ENCODE peak calls at places on chromosomes 7 and 10, in eight cellular contexts. E, W, P, A, F, V, R and O are unnamed samples.

GRCh38 chr10:91590904-91591791 is 41.7 kb downstream of the PPP1R3C start:
- DNase-seq in E (peak), W (peak), P (peak), A (peak), F (no peak), V (no peak), R (no peak), O (peak)

GRCh38 chr7:50595538-50596102 is 30.4 kb upstream of the DDC start:
- DNase-seq in E (peak), W (no peak), P (peak), A (no peak), F (no peak), V (no peak), R (peak), O (no peak)

GRCh38 chr10:43252166-43252784 is 14.6 kb downstream of the RASGEF1A start:
- DNase-seq in E (no peak), W (no peak), P (no peak), A (no peak), F (no peak), V (peak), R (no peak), O (no peak)

GRCh38 chr7:116162992-116163391 is 47.3 kb upstream of the TES start:
- DNase-seq in E (no peak), W (no peak), P (no peak), A (no peak), F (no peak), V (no peak), R (no peak), O (no peak)

GRCh38 chr7:151405588-151405987 is 4.2 kb downstream of the WDR86 start:
- DNase-seq in E (no peak), W (no peak), P (no peak), A (no peak), F (no peak), V (no peak), R (no peak), O (no peak)

GRCh38 chr7:70016044-70016770 is 417.9 kb downstream of the AUTS2 start:
- DNase-seq in E (peak), W (peak), P (peak), A (no peak), F (no peak), V (no peak), R (no peak), O (no peak)

GRCh38 chr10:107728807-107729206 is 564.3 kb upstream of the SORCS1 start:
- DNase-seq in E (no peak), W (no peak), P (peak), A (no peak), F (no peak), V (no peak), R (peak), O (no peak)

GRCh38 chr7:151338809-151339208 is 2.8 kb upstream of the NUB1 start:
- DNase-seq in E (no peak), W (no peak), P (no peak), A (no peak), F (no peak), V (no peak), R (no peak), O (no peak)

GRCh38 chr10:1375805-1376170 is 319.6 kb downstream of the WDR37 start:
- DNase-seq in E (no peak), W (no peak), P (no peak), A (no peak), F (no peak), V (no peak), R (no peak), O (no peak)

GRCh38 chr10:131980757-131981428 is 830 bp downstream of the BNIP3 start:
- DNase-seq in E (no peak), W (no peak), P (no peak), A (no peak), F (peak), V (no peak), R (no peak), O (no peak)

GRCh38 chr7:48025630-48026029 is 3.3 kb downstream of the SUN3 start:
- DNase-seq in E (no peak), W (no peak), P (peak), A (no peak), F (no peak), V (no peak), R (no peak), O (no peak)

GRCh38 chr10:48475943-48476278 is 129.0 kb downstream of the ARHGAP22 start:
- DNase-seq in E (no peak), W (no peak), P (no peak), A (no peak), F (no peak), V (no peak), R (no peak), O (no peak)

GRCh38 chr7:82469207-82469606 is 25.6 kb upstream of the CACNA2D1 start:
- DNase-seq in E (no peak), W (no peak), P (no peak), A (no peak), F (no peak), V (no peak), R (no peak), O (no peak)

GRCh38 chr10:29634105-29634504 is 666 bp downstream of the SVIL start:
- DNase-seq in E (no peak), W (no peak), P (peak), A (no peak), F (no peak), V (no peak), R (no peak), O (no peak)

GRCh38 chr10:30581779-30582380 is 47.7 kb downstream of the LYZL2 start:
- DNase-seq in E (peak), W (peak), P (peak), A (no peak), F (no peak), V (peak), R (no peak), O (no peak)

GRCh38 chr10:42969909-42970308 is 107.0 kb upstream of the RET start:
- DNase-seq in E (no peak), W (no peak), P (no peak), A (no peak), F (no peak), V (no peak), R (no peak), O (no peak)

GRCh38 chr7:21984042-21984441 is 38.3 kb upstream of the CDCA7L start:
- DNase-seq in E (no peak), W (no peak), P (no peak), A (no peak), F (no peak), V (no peak), R (no peak), O (no peak)

GRCh38 chr10:121627810-121628209 is 29.6 kb upstream of the FGFR2 start:
- DNase-seq in E (peak), W (no peak), P (peak), A (no peak), F (no peak), V (no peak), R (no peak), O (peak)

GRCh38 chr10:93752761-93753160 is 5.0 kb upstream of the LGI1 start:
- DNase-seq in E (peak), W (peak), P (peak), A (no peak), F (no peak), V (no peak), R (no peak), O (peak)

GRCh38 chr7:111873963-111874693 is 311.8 kb upstream of the IMMP2L start:
- DNase-seq in E (peak), W (no peak), P (no peak), A (no peak), F (no peak), V (no peak), R (no peak), O (no peak)

GRCh38 chr10:69451784-69452251 is 553 bp downstream of the TSPAN15 start:
- DNase-seq in E (no peak), W (no peak), P (peak), A (no peak), F (no peak), V (no peak), R (no peak), O (no peak)

GRCh38 chr10:27535312-27535711 is 31.2 kb downstream of the RAB18 start:
- DNase-seq in E (no peak), W (no peak), P (no peak), A (no peak), F (no peak), V (no peak), R (no peak), O (no peak)

GRCh38 chr10:6343321-6344010 is 140.7 kb downstream of the PFKFB3 start:
- DNase-seq in E (no peak), W (no peak), P (no peak), A (no peak), F (no peak), V (no peak), R (no peak), O (no peak)

GRCh38 chr7:43463401-43463980 is 119.4 kb upstream of the STK17A start:
- DNase-seq in E (peak), W (no peak), P (peak), A (no peak), F (no peak), V (no peak), R (no peak), O (no peak)

GRCh38 chr7:151429555-151430331 is 10.2 kb downstream of the CRYGN start:
- DNase-seq in E (peak), W (peak), P (peak), A (peak), F (no peak), V (peak), R (no peak), O (no peak)

GRCh38 chr7:155234950-155235789 is 62.5 kb upstream of the INSIG1 start:
- DNase-seq in E (peak), W (peak), P (no peak), A (no peak), F (no peak), V (no peak), R (no peak), O (no peak)

GRCh38 chr10:77244746-77245145 is 392.9 kb downstream of the KCNMA1 start:
- DNase-seq in E (no peak), W (no peak), P (no peak), A (no peak), F (no peak), V (no peak), R (no peak), O (no peak)

GRCh38 chr10:94310369-94310768 is 52.4 kb downstream of the NOC3L start:
- DNase-seq in E (no peak), W (no peak), P (no peak), A (no peak), F (no peak), V (no peak), R (no peak), O (no peak)

GRCh38 chr7:115965241-115965640 is 65.3 kb downstream of the TFEC start:
- DNase-seq in E (no peak), W (no peak), P (no peak), A (no peak), F (no peak), V (no peak), R (no peak), O (no peak)

GRCh38 chr10:62130948-62131347 is 137.7 kb downstream of the RTKN2 start:
- DNase-seq in E (peak), W (no peak), P (peak), A (no peak), F (no peak), V (no peak), R (no peak), O (peak)

GRCh38 chr10:116113721-116114501 is 159.1 kb downstream of the GFRA1 start:
- DNase-seq in E (peak), W (no peak), P (peak), A (no peak), F (no peak), V (no peak), R (no peak), O (peak)

GRCh38 chr7:74372511-74373111 is 81.1 kb upstream of the GTF2IRD1 start:
- DNase-seq in E (peak), W (no peak), P (no peak), A (no peak), F (no peak), V (no peak), R (no peak), O (no peak)

GRCh38 chr10:131172433-131172832 is 139.1 kb downstream of the TCERG1L start:
- DNase-seq in E (no peak), W (no peak), P (no peak), A (no peak), F (no peak), V (no peak), R (no peak), O (no peak)

GRCh38 chr7:7609330-7609729 is 31.2 kb upstream of the UMAD1 start:
- DNase-seq in E (no peak), W (no peak), P (no peak), A (no peak), F (no peak), V (no peak), R (no peak), O (no peak)

GRCh38 chr7:51223505-51223904 is 93.1 kb downstream of the COBL start:
- DNase-seq in E (no peak), W (no peak), P (no peak), A (no peak), F (no peak), V (no peak), R (no peak), O (no peak)

GRCh38 chr10:56871160-56871668 is 510.2 kb upstream of the ZWINT start:
- DNase-seq in E (no peak), W (no peak), P (no peak), A (no peak), F (no peak), V (no peak), R (no peak), O (no peak)

GRCh38 chr10:19683965-19684364 is 132.3 kb upstream of the PLXDC2 start:
- DNase-seq in E (no peak), W (no peak), P (no peak), A (no peak), F (no peak), V (no peak), R (no peak), O (peak)
- TF ChIP-seq CTCF in E (peak), W (no peak), P (no peak), A (no peak), F (no peak), V (no peak), R (no peak), O (peak)

GRCh38 chr10:24465899-24466615 is 257.1 kb downstream of the KIAA1217 start:
- DNase-seq in E (peak), W (peak), P (peak), A (no peak), F (peak), V (no peak), R (no peak), O (peak)
- H3K4me3 ChIP-seq in E (peak), W (peak), P (peak), A (no peak), F (no peak), V (no peak), R (no peak), O (peak)

GRCh38 chr10:128295003-128295402 is 168.8 kb upstream of the MKI67 start:
- DNase-seq in E (no peak), W (no peak), P (no peak), A (no peak), F (no peak), V (no peak), R (no peak), O (no peak)
- TF ChIP-seq CTCF in E (no peak), W (no peak), P (no peak), A (no peak), F (no peak), V (no peak), R (no peak), O (no peak)

DNA sequence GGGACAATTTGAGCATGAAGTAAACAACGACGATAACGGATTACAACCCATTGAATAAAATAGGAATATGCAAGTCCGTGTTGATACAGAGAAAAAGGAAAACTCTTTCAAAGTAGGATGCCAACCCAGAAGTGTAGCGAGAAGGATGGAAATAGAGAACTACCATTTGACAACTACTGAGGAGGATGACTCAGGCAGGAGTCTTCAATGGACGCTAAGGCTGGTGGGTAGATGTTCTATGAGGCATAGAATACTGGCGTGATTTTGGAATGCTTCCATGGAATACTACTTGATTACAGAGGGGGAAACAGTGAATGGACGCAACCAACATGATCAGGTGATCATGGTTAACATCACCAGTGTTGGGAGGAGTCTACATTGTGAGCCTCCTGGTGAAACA is 828 bp upstream of the CFAP70 start:
- DNase-seq in E (peak), W (no peak), P (no peak), A (no peak), F (no peak), V (no peak), R (no peak), O (no peak)
- H3K4me3 ChIP-seq in E (no peak), W (no peak), P (no peak), A (no peak), F (no peak), V (no peak), R (no peak), O (no peak)

GRCh38 chr10:101287922-101288638 is 58.8 kb upstream of the LBX1 start:
- DNase-seq in E (peak), W (peak), P (no peak), A (no peak), F (no peak), V (no peak), R (no peak), O (no peak)
- TF ChIP-seq CTCF in E (peak), W (no peak), P (peak), A (no peak), F (peak), V (no peak), R (no peak), O (peak)

DNA sequence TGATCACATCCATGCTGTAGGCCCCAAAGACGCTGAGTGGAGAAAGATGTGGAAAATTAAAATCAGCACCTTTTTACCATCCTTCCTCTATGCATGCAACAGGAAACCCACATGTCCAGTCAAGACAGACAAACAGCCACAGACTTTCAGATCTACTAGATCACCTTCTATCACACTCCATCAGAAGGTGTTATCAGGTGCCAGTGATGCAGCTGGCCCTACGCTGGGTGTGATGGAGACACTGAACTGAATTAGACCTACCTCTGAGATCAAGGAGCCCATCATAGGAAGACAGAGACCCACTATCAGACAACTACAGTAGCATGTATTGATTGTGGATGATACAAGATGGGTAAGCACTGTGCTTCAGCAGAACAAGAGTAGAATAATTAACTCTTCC is 15.5 kb downstream of the CYP3A4 start:
- DNase-seq in E (no peak), W (no peak), P (no peak), A (no peak), F (no peak), V (no peak), R (no peak), O (no peak)
- H3K4me3 ChIP-seq in E (no peak), W (no peak), P (no peak), A (no peak), F (no peak), V (no peak), R (no peak), O (no peak)

GRCh38 chr10:119026301-119027110 is 3.0 kb upstream of the NANOS1 start:
- DNase-seq in E (peak), W (no peak), P (no peak), A (no peak), F (no peak), V (no peak), R (no peak), O (no peak)

GRCh38 chr10:119031496-119032059 is 2.1 kb downstream of the NANOS1 start:
- DNase-seq in E (no peak), W (no peak), P (no peak), A (no peak), F (no peak), V (no peak), R (no peak), O (no peak)

GRCh38 chr10:119030421-119031250 is 1.1 kb downstream of the NANOS1 start:
- DNase-seq in E (peak), W (no peak), P (peak), A (peak), F (peak), V (peak), R (peak), O (no peak)

GRCh38 chr10:119029613-119030420 is at the start of gene NANOS1:
- DNase-seq in E (peak), W (peak), P (no peak), A (no peak), F (peak), V (no peak), R (no peak), O (no peak)

DNA sequence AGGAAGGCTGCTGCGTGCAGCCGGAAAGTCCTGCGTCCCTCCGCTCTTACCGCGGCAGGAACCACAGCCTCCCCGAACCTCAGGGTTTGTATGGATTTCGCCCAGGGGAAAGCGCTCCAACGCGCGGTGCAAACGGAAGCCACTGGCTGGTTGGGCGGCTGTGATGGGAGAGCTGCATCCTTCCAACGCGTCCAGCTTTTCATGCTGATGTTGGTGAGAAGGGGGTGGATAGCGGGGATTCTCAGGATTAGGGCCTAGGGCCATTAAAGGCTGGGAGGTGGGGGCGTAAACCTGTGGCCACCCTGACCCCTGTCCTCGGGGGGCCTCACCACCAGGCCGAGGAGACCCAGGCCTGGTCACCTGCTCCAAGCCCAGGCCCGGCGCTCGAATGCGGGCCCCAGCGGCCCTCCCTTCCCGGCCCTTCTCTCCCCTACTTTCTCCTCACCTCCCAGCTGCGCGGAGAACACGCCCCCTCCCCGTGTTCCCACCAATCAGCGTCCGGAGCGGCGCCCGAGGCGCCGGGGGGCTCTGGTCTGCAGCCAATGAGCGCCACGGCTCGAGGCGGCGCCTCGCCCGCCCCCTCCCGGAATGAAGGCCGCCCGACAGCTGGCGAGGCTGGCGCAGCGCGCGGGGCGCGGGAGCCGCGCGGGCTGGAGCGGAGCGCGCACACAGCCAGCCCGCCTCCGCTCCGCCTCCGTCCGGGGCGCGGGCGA is 458 bp upstream of the NANOS1 start:
- DNase-seq in E (peak), W (peak), P (peak), A (peak), F (peak), V (peak), R (peak), O (peak)
- TF ChIP-seq CTCF in E (no peak), W (no peak), P (no peak), A (no peak), F (no peak), V (no peak), R (no peak), O (peak)

GRCh38 chr10:15168781-15169554 is 475 bp upstream of the NMT2 start:
- DNase-seq in E (peak), W (peak), P (peak), A (peak), F (peak), V (peak), R (peak), O (no peak)

GRCh38 chr10:15168296-15168780 is at the start of gene NMT2:
- DNase-seq in E (peak), W (peak), P (no peak), A (peak), F (peak), V (no peak), R (peak), O (no peak)

GRCh38 chr10:15166325-15166724 is 2.2 kb downstream of the NMT2 start:
- DNase-seq in E (peak), W (no peak), P (no peak), A (no peak), F (no peak), V (no peak), R (no peak), O (no peak)

GRCh38 chr10:15169555-15170407 is 1.3 kb upstream of the NMT2 start:
- DNase-seq in E (no peak), W (no peak), P (no peak), A (peak), F (peak), V (peak), R (no peak), O (no peak)

GRCh38 chr10:15167411-15168295 is 840 bp downstream of the NMT2 start:
- DNase-seq in E (peak), W (peak), P (peak), A (peak), F (peak), V (peak), R (no peak), O (no peak)
- H3K4me3 ChIP-seq in E (peak), W (peak), P (peak), A (peak), F (peak), V (peak), R (peak), O (peak)

GRCh38 chr7:105760549-105761447 is 115.6 kb downstream of the ATXN7L1 start:
- DNase-seq in E (no peak), W (no peak), P (peak), A (no peak), F (no peak), V (peak), R (no peak), O (no peak)
- TF ChIP-seq CTCF in E (no peak), W (no peak), P (no peak), A (no peak), F (no peak), V (no peak), R (no peak), O (no peak)

GRCh38 chr10:110628161-110628560 is 16.0 kb upstream of the RBM20 start:
- DNase-seq in E (no peak), W (no peak), P (no peak), A (no peak), F (no peak), V (no peak), R (no peak), O (no peak)
- H3K4me3 ChIP-seq in E (no peak), W (no peak), P (no peak), A (no peak), F (no peak), V (no peak), R (no peak), O (no peak)